ENCODE peak calls at places on chromosomes 5 and 9, in seven cellular contexts. V is SW480; R is activated T-helper 1 cell treated with anti-CD3 and anti-CD28 coated beads, Interleukin-2, amount 50 U/mL, for 16 hours; U is Caki2; J is dorsolateral prefrontal cortex; Q is gastrocnemius medialis; D is cerebellar nuclear complex. O is an unnamed sample.
A peak's percentile ranks its signal among the peaks of the same experiment; 100 is the strongest.

GRCh38 chr5:82422001-82422740 is 144.0 kb upstream of the RPS23 start:
- DNase-seq in V (no peak), R (no peak), U (no peak), J (no peak), Q (no peak), D (no peak), O (no peak)

GRCh38 chr9:8070779-8071444 is 271.3 kb upstream of the DMAC1 start:
- DNase-seq in V (no peak), R (no peak), U (no peak), J (no peak), Q (no peak), D (no peak), O (no peak)

GRCh38 chr5:126464016-126464415 is 40.8 kb downstream of the GRAMD2B start:
- DNase-seq in V (no peak), R (no peak), U (no peak), J (no peak), Q (no peak), D (no peak), O (peak; percentile 92)

GRCh38 chr5:5638193-5638592 is 215.7 kb downstream of the ICE1 start:
- DNase-seq in V (no peak), R (no peak), U (no peak), J (no peak), Q (peak; percentile 21), D (no peak), O (no peak)

GRCh38 chr9:114861922-114862605 is 56.2 kb upstream of the TNFSF15 start:
- DNase-seq in V (no peak), R (no peak), U (no peak), J (no peak), Q (no peak), D (no peak), O (no peak)

GRCh38 chr5:103808464-103809106 is 246.0 kb upstream of the NUDT12 start:
- DNase-seq in V (peak; percentile 73), R (no peak), U (peak; percentile 27), J (no peak), Q (no peak), D (no peak), O (peak; percentile 77)

GRCh38 chr9:35996358-35996970 is 38.5 kb upstream of the OR2S2 start:
- DNase-seq in V (no peak), R (no peak), U (no peak), J (no peak), Q (no peak), D (no peak), O (peak; percentile 59)

GRCh38 chr9:136370687-136371530 is 2.6 kb downstream of the CARD9 start:
- DNase-seq in V (no peak), R (no peak), U (peak; percentile 86), J (no peak), Q (no peak), D (no peak), O (no peak)

GRCh38 chr9:130192600-130192999 is 20.4 kb downstream of the NCS1 start:
- DNase-seq in V (no peak), R (no peak), U (no peak), J (no peak), Q (no peak), D (no peak), O (no peak)

GRCh38 chr9:16120727-16121126 is 567.9 kb downstream of the CCDC171 start:
- DNase-seq in V (no peak), R (no peak), U (no peak), J (no peak), Q (no peak), D (no peak), O (no peak)

GRCh38 chr5:125237026-125237425 is 490.6 kb upstream of the ZNF608 start:
- DNase-seq in V (no peak), R (no peak), U (no peak), J (no peak), Q (no peak), D (no peak), O (no peak)

GRCh38 chr5:135195267-135195603 is 161.2 kb upstream of the PITX1 start:
- DNase-seq in V (no peak), R (no peak), U (no peak), J (no peak), Q (no peak), D (no peak), O (no peak)

GRCh38 chr9:88721028-88721427 is 186.1 kb downstream of the NXNL2 start:
- DNase-seq in V (no peak), R (no peak), U (peak; percentile 10), J (no peak), Q (no peak), D (no peak), O (no peak)

GRCh38 chr5:154811653-154812465 is 38.5 kb downstream of the FAXDC2 start:
- DNase-seq in V (peak; percentile 65), R (peak; percentile 30), U (peak; percentile 45), J (peak; percentile 40), Q (peak; percentile 53), D (no peak), O (peak; percentile 43)

GRCh38 chr9:111866976-111867375 is 29.6 kb upstream of the UGCG start:
- DNase-seq in V (no peak), R (no peak), U (no peak), J (no peak), Q (no peak), D (no peak), O (no peak)

GRCh38 chr5:53257806-53258373 is 148.3 kb upstream of the MOCS2 start:
- DNase-seq in V (no peak), R (no peak), U (no peak), J (no peak), Q (no peak), D (no peak), O (no peak)

GRCh38 chr9:111107141-111107540 is 68.9 kb upstream of the LPAR1 start:
- DNase-seq in V (no peak), R (no peak), U (no peak), J (no peak), Q (no peak), D (no peak), O (no peak)

GRCh38 chr5:75620184-75620959 is 9.1 kb downstream of the ANKDD1B start:
- DNase-seq in V (no peak), R (no peak), U (no peak), J (no peak), Q (no peak), D (no peak), O (no peak)

GRCh38 chr9:74867483-74867882 is 20.2 kb downstream of the TRPM6 start:
- DNase-seq in V (no peak), R (no peak), U (no peak), J (no peak), Q (no peak), D (no peak), O (no peak)

GRCh38 chr5:139808481-139809330 is 13.1 kb downstream of the PSD2 start:
- DNase-seq in V (no peak), R (no peak), U (no peak), J (peak; percentile 34), Q (no peak), D (no peak), O (peak; percentile 39)

GRCh38 chr5:112757468-112758208 is 20.0 kb downstream of the APC start:
- DNase-seq in V (peak; percentile 78), R (no peak), U (peak; percentile 47), J (no peak), Q (no peak), D (no peak), O (peak; percentile 80)

GRCh38 chr5:170470275-170470674 is 33.5 kb upstream of the KCNIP1 start:
- DNase-seq in V (no peak), R (no peak), U (no peak), J (no peak), Q (no peak), D (no peak), O (no peak)

GRCh38 chr5:179354305-179354882 is 9.1 kb upstream of the ADAMTS2 start:
- DNase-seq in V (no peak), R (no peak), U (no peak), J (no peak), Q (no peak), D (no peak), O (no peak)

GRCh38 chr9:110942522-110942921 is 95.7 kb downstream of the LPAR1 start:
- DNase-seq in V (no peak), R (no peak), U (no peak), J (no peak), Q (no peak), D (no peak), O (no peak)

GRCh38 chr5:88824141-88824540 is 58.8 kb downstream of the MEF2C start:
- DNase-seq in V (no peak), R (no peak), U (no peak), J (no peak), Q (no peak), D (no peak), O (peak; percentile 76)

GRCh38 chr5:124253421-124253820 is 493.0 kb downstream of the ZNF608 start:
- DNase-seq in V (no peak), R (no peak), U (no peak), J (peak; percentile 76), Q (no peak), D (no peak), O (no peak)

GRCh38 chr5:73387630-73388370 is 60.8 kb downstream of the FOXD1 start:
- DNase-seq in V (peak; percentile 75), R (no peak), U (no peak), J (no peak), Q (no peak), D (no peak), O (peak; percentile 98)

GRCh38 chr9:119588874-119589560 is 219.8 kb upstream of the BRINP1 start:
- DNase-seq in V (no peak), R (no peak), U (no peak), J (no peak), Q (no peak), D (no peak), O (no peak)

O was measured in MM.1S.